ENCODE peak calls at places on chromosomes 13 and 19, in four cellular contexts. One of them, this sample, is unnamed. For H3K9me2, the result is how much of the 10 kb centered on the place peaks cover.

GRCh38 chr13:76972430-76972829 is 19.5 kb upstream of the CLN5 start:
- DNase-seq in PC-3: no peak
- DNase-seq in OCI-LY7: no peak
- DNase-seq in Karpas-422: peak
- DNase-seq in this sample: no peak

GRCh38 chr19:8580710-8581281 is 3.6 kb upstream of the MYO1F start:
- DNase-seq in PC-3: peak
- DNase-seq in Karpas-422: peak
- DNase-seq in OCI-LY7: peak
- DNase-seq in this sample: peak

GRCh38 chr13:34671136-34671535 is 270.9 kb upstream of the NBEA start:
- DNase-seq in OCI-LY7: no peak
- DNase-seq in PC-3: no peak
- DNase-seq in Karpas-422: no peak
- DNase-seq in this sample: no peak

GRCh38 chr13:76020421-76020955 is 384.4 kb downstream of the LMO7 start:
- DNase-seq in Karpas-422: no peak
- DNase-seq in PC-3: no peak
- DNase-seq in OCI-LY7: no peak
- DNase-seq in this sample: no peak

GRCh38 chr13:49308104-49308875 is 60.6 kb downstream of the CDADC1 start:
- DNase-seq in Karpas-422: no peak
- DNase-seq in PC-3: no peak
- DNase-seq in OCI-LY7: no peak
- DNase-seq in this sample: no peak

GRCh38 chr13:76667551-76667950 is 218.7 kb downstream of the KCTD12 start:
- DNase-seq in OCI-LY7: no peak
- DNase-seq in Karpas-422: peak
- DNase-seq in PC-3: peak
- DNase-seq in this sample: peak

GRCh38 chr19:17966497-17967257 is at the start of gene KCNN1:
- DNase-seq in PC-3: no peak
- DNase-seq in Karpas-422: no peak
- DNase-seq in OCI-LY7: peak
- DNase-seq in this sample: peak

GRCh38 chr13:33633701-33634525 is 184.0 kb upstream of the RFC3 start:
- DNase-seq in OCI-LY7: no peak
- DNase-seq in Karpas-422: no peak
- DNase-seq in PC-3: peak
- DNase-seq in this sample: no peak

GRCh38 chr19:609001-609340 is 19.3 kb downstream of the HCN2 start:
- DNase-seq in Karpas-422: no peak
- DNase-seq in OCI-LY7: no peak
- DNase-seq in PC-3: peak
- DNase-seq in this sample: peak

GRCh38 chr19:29873024-29873800 is 61.4 kb downstream of the CCNE1 start:
- DNase-seq in PC-3: peak
- DNase-seq in OCI-LY7: peak
- DNase-seq in Karpas-422: peak
- DNase-seq in this sample: peak

GRCh38 chr13:103961784-103962183 is 895.6 kb upstream of the SLC10A2 start:
- DNase-seq in PC-3: no peak
- DNase-seq in Karpas-422: no peak
- DNase-seq in OCI-LY7: no peak
- DNase-seq in this sample: no peak

GRCh38 chr13:110942248-110942981 is 27.5 kb upstream of the ANKRD10 start:
- DNase-seq in Karpas-422: no peak
- DNase-seq in OCI-LY7: no peak
- DNase-seq in PC-3: no peak
- DNase-seq in this sample: no peak

GRCh38 chr19:18091217-18091608 is 4.5 kb upstream of the IL12RB1 start:
- DNase-seq in PC-3: no peak
- DNase-seq in Karpas-422: peak
- DNase-seq in OCI-LY7: peak
- DNase-seq in this sample: no peak

GRCh38 chr19:40724848-40725247 is 7.9 kb downstream of the ITPKC start:
- DNase-seq in PC-3: no peak
- DNase-seq in OCI-LY7: no peak
- DNase-seq in Karpas-422: no peak
- DNase-seq in this sample: no peak

GRCh38 chr13:49444517-49445395 is 682 bp downstream of the SETDB2 start:
- DNase-seq in Karpas-422: peak
- DNase-seq in OCI-LY7: peak
- DNase-seq in PC-3: peak
- DNase-seq in this sample: peak

GRCh38 chr13:87124785-87125074 is 546.4 kb upstream of the SLITRK5 start:
- DNase-seq in OCI-LY7: no peak
- DNase-seq in PC-3: no peak
- DNase-seq in Karpas-422: no peak
- DNase-seq in this sample: no peak

GRCh38 chr13:98184796-98185195 is 7.7 kb upstream of the RNF113B start:
- DNase-seq in PC-3: no peak
- DNase-seq in OCI-LY7: no peak
- DNase-seq in Karpas-422: no peak
- DNase-seq in this sample: no peak

GRCh38 chr13:78183737-78184136 is 265.1 kb upstream of the EDNRB start:
- DNase-seq in PC-3: no peak
- DNase-seq in OCI-LY7: no peak
- DNase-seq in Karpas-422: no peak
- DNase-seq in this sample: no peak

GRCh38 chr19:35115538-35115951 is at the start of gene FXYD3:
- DNase-seq in Karpas-422: no peak
- DNase-seq in PC-3: peak
- DNase-seq in OCI-LY7: no peak
- DNase-seq in this sample: no peak

GRCh38 chr13:44969858-44970484 is 19.3 kb downstream of the NUFIP1 start:
- DNase-seq in Karpas-422: peak
- DNase-seq in PC-3: peak
- DNase-seq in OCI-LY7: peak
- DNase-seq in this sample: peak

GRCh38 chr19:15551183-15552004 is 43.1 kb downstream of the CYP4F22 start:
- DNase-seq in Karpas-422: no peak
- DNase-seq in OCI-LY7: peak
- DNase-seq in PC-3: peak
- DNase-seq in this sample: peak

GRCh38 chr13:85693889-85694511 is 105.2 kb downstream of the SLITRK6 start:
- DNase-seq in OCI-LY7: no peak
- DNase-seq in Karpas-422: peak
- DNase-seq in PC-3: peak
- DNase-seq in this sample: no peak

GRCh38 chr19:33405491-33406461 is 32.3 kb downstream of the CEBPG start:
- DNase-seq in Karpas-422: no peak
- DNase-seq in OCI-LY7: no peak
- DNase-seq in PC-3: no peak
- DNase-seq in this sample: peak

GRCh38 chr13:21326155-21327030 is 132.7 kb downstream of the ZDHHC20 start:
- DNase-seq in Karpas-422: no peak
- DNase-seq in OCI-LY7: no peak
- DNase-seq in PC-3: no peak
- DNase-seq in this sample: peak

GRCh38 chr13:39148513-39148961 is 110.3 kb downstream of the NHLRC3 start:
- DNase-seq in OCI-LY7: no peak
- DNase-seq in PC-3: no peak
- DNase-seq in Karpas-422: no peak
- DNase-seq in this sample: no peak

GRCh38 chr19:17605761-17606745 is 50.6 kb downstream of the COLGALT1 start:
- DNase-seq in OCI-LY7: peak
- DNase-seq in PC-3: peak
- DNase-seq in Karpas-422: peak
- DNase-seq in this sample: peak

GRCh38 chr19:17260842-17261325 is 3.7 kb downstream of the USHBP1 start:
- DNase-seq in Karpas-422: peak
- DNase-seq in OCI-LY7: peak
- DNase-seq in PC-3: peak
- DNase-seq in this sample: peak

GRCh38 chr13:109628251-109628699 is 158.1 kb downstream of the IRS2 start:
- DNase-seq in PC-3: peak
- DNase-seq in Karpas-422: no peak
- DNase-seq in OCI-LY7: no peak
- DNase-seq in this sample: no peak

GRCh38 chr19:54105796-54106195 is 3.1 kb downstream of the NDUFA3 start:
- DNase-seq in PC-3: no peak
- DNase-seq in OCI-LY7: no peak
- DNase-seq in Karpas-422: no peak
- DNase-seq in this sample: no peak

GRCh38 chr13:99766641-99767045 is 204.9 kb downstream of the ZIC5 start:
- DNase-seq in Karpas-422: peak
- DNase-seq in PC-3: no peak
- DNase-seq in OCI-LY7: no peak
- DNase-seq in this sample: no peak

GRCh38 chr13:39144941-39145533 is 106.8 kb downstream of the NHLRC3 start:
- DNase-seq in PC-3: peak
- DNase-seq in OCI-LY7: peak
- DNase-seq in Karpas-422: peak
- DNase-seq in this sample: peak

GRCh38 chr13:26019881-26020535 is 31.8 kb downstream of the SHISA2 start:
- DNase-seq in Karpas-422: no peak
- DNase-seq in OCI-LY7: no peak
- DNase-seq in PC-3: peak
- DNase-seq in this sample: no peak

GRCh38 chr13:47213057-47213456 is 316.2 kb upstream of the HTR2A start:
- DNase-seq in PC-3: peak
- DNase-seq in Karpas-422: no peak
- DNase-seq in OCI-LY7: no peak
- DNase-seq in this sample: no peak

DNA sequence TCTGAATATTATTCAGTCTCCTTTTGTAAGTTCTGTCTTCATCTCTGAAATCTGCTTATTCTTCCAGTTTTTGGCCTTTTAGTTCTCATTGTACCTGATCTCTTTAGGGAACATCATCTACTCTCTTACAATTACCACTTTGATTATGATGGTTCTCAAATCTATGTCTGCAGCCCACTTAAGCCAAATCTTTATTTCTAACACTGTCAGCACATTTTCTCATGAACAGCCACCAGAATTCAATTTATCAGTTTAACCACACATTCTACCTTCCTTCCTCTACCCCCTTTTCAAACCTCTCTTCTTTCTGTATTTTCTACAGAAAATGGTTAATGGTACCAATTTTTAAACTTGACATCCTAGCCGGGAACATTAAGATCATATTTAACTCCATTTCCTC is 175.3 kb downstream of the FGF14 start:
- DNase-seq in Karpas-422: no peak
- DNase-seq in OCI-LY7: no peak
- DNase-seq in PC-3: no peak
- DNase-seq in this sample: no peak
- H3K9me2 ChIP-seq in Karpas-422: under half
- H3K9me2 ChIP-seq in OCI-LY7: under half
- H3K9me2 ChIP-seq in PC-3: under half
- H3K9me2 ChIP-seq in this sample: under half

GRCh38 chr13:35879111-35879510 is 252.1 kb downstream of the DCLK1 start:
- DNase-seq in OCI-LY7: no peak
- DNase-seq in Karpas-422: no peak
- DNase-seq in PC-3: no peak
- DNase-seq in this sample: no peak
- H3K9me2 ChIP-seq in OCI-LY7: under half
- H3K9me2 ChIP-seq in Karpas-422: under half
- H3K9me2 ChIP-seq in PC-3: under half
- H3K9me2 ChIP-seq in this sample: under half

GRCh38 chr19:31408460-31409124 is 59.4 kb upstream of the TSHZ3 start:
- DNase-seq in PC-3: peak
- DNase-seq in Karpas-422: no peak
- DNase-seq in OCI-LY7: no peak
- DNase-seq in this sample: no peak
- H3K9me2 ChIP-seq in PC-3: under half
- H3K9me2 ChIP-seq in Karpas-422: under half
- H3K9me2 ChIP-seq in OCI-LY7: under half
- H3K9me2 ChIP-seq in this sample: under half

GRCh38 chr19:48169974-48170803 is at the start of the genes LIG1 and ZSWIM9:
- DNase-seq in PC-3: peak
- DNase-seq in OCI-LY7: peak
- DNase-seq in Karpas-422: peak
- DNase-seq in this sample: peak

GRCh38 chr19:48170817-48171347 is 402 bp downstream of the ZSWIM9 start:
- DNase-seq in Karpas-422: no peak
- DNase-seq in PC-3: no peak
- DNase-seq in OCI-LY7: peak
- DNase-seq in this sample: peak

GRCh38 chr19:48169585-48169973 is 565 bp downstream of the LIG1 start:
- DNase-seq in PC-3: peak
- DNase-seq in Karpas-422: peak
- DNase-seq in OCI-LY7: peak
- DNase-seq in this sample: peak

GRCh38 chr19:48174445-48175030 is 4.1 kb downstream of the ZSWIM9 start:
- DNase-seq in PC-3: no peak
- DNase-seq in OCI-LY7: no peak
- DNase-seq in Karpas-422: no peak
- DNase-seq in this sample: no peak

GRCh38 chr19:48171584-48172170 is 1.2 kb downstream of the ZSWIM9 start:
- DNase-seq in Karpas-422: no peak
- DNase-seq in PC-3: no peak
- DNase-seq in OCI-LY7: no peak
- DNase-seq in this sample: no peak
- H3K9me2 ChIP-seq in Karpas-422: under half
- H3K9me2 ChIP-seq in PC-3: under half
- H3K9me2 ChIP-seq in OCI-LY7: under half
- H3K9me2 ChIP-seq in this sample: under half

DNA sequence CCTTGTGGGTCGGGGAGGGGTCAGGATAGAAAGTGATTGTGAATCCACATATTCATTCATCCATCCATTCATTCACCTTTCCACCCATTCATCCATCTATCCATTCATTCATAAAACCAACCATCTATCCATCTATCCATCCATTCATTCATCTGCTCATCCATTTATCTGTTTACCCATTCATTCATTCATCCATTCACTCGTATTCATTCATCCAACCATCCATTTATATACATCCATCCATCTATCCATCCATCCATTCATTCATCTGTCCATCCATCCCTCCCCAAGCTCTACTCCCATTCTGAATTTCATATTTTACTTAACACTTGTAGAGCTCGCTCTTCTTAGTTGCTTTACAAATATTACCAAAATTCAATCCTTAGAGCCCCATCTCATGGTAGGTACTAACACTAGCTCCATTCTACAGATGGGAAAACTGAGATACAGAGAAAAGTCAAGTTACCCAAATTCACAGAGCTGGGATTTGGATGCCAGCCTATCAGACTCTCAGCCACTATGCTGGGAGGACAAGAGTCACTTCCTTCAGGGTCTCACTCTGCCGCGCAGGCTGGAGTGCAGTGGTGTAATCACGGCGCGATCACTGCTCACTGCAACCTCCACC is 37.6 kb downstream of the PIN1 start:
- DNase-seq in OCI-LY7: no peak
- DNase-seq in Karpas-422: no peak
- DNase-seq in PC-3: no peak
- DNase-seq in this sample: no peak
- H3K9me2 ChIP-seq in OCI-LY7: under half
- H3K9me2 ChIP-seq in Karpas-422: under half
- H3K9me2 ChIP-seq in PC-3: under half
- H3K9me2 ChIP-seq in this sample: under half

GRCh38 chr19:39293394-39293793 is 2.8 kb upstream of the IFNL1 start:
- DNase-seq in Karpas-422: no peak
- DNase-seq in PC-3: no peak
- DNase-seq in OCI-LY7: no peak
- DNase-seq in this sample: no peak
- H3K9me2 ChIP-seq in Karpas-422: under half
- H3K9me2 ChIP-seq in PC-3: under half
- H3K9me2 ChIP-seq in OCI-LY7: under half
- H3K9me2 ChIP-seq in this sample: under half

GRCh38 chr19:42846597-42846996 is 32.9 kb downstream of the PSG1 start:
- DNase-seq in Karpas-422: no peak
- DNase-seq in PC-3: no peak
- DNase-seq in OCI-LY7: no peak
- DNase-seq in this sample: no peak
- H3K9me2 ChIP-seq in Karpas-422: under half
- H3K9me2 ChIP-seq in PC-3: under half
- H3K9me2 ChIP-seq in OCI-LY7: under half
- H3K9me2 ChIP-seq in this sample: under half

This sample was measured in SK-N-SH.